ENCODE peak calls at places on chromosome X, in four cellular contexts. E is transverse colon, J is psoas muscle, P is endothelial cell of umbilical vein. W is an unnamed sample.

GRCh38 chrX:131264665-131265064 is 24.4 kb downstream of the IGSF1 start:
- DNase-seq in E (no peak), J (no peak), P (no peak), W (peak; percentile 11)

GRCh38 chrX:120402363-120402762 is 40.5 kb downstream of the ATP1B4 start:
- DNase-seq in E (no peak), J (no peak), P (no peak), W (no peak)

GRCh38 chrX:108036298-108036973 is 8.4 kb upstream of the VSIG1 start:
- DNase-seq in E (no peak), J (no peak), P (peak; percentile 88), W (no peak)

GRCh38 chrX:21975827-21976226 is 35.3 kb downstream of the SMS start:
- DNase-seq in E (no peak), J (no peak), P (peak; percentile 61), W (no peak)

GRCh38 chrX:155637714-155638113 is 25.0 kb upstream of the TMLHE start:
- DNase-seq in E (no peak), J (no peak), P (peak; percentile 7), W (no peak)

GRCh38 chrX:37926700-37927099 is 79.3 kb upstream of the DYNLT3 start:
- DNase-seq in E (no peak), J (no peak), P (peak; percentile 29), W (no peak)

GRCh38 chrX:38701073-38701472 is 100.2 kb upstream of the MID1IP1 start:
- DNase-seq in E (no peak), J (no peak), P (no peak), W (no peak)

GRCh38 chrX:22922961-22923360 is 76.8 kb upstream of the DDX53 start:
- DNase-seq in E (no peak), J (no peak), P (no peak), W (no peak)

GRCh38 chrX:65690057-65690855 is 22.8 kb downstream of the MSN start:
- DNase-seq in E (no peak), J (no peak), P (no peak), W (no peak)

GRCh38 chrX:120819126-120819525 is 56.5 kb downstream of the CT47B1 start:
- DNase-seq in E (no peak), J (no peak), P (no peak), W (no peak)

GRCh38 chrX:46676399-46677351 is 82.2 kb downstream of the SLC9A7 start:
- DNase-seq in E (no peak), J (no peak), P (no peak), W (no peak)

GRCh38 chrX:83469551-83469950 is 38.5 kb upstream of the POU3F4 start:
- DNase-seq in E (peak; percentile 9), J (no peak), P (no peak), W (no peak)

GRCh38 chrX:53287493-53288138 is 6.2 kb upstream of the IQSEC2 start:
- DNase-seq in E (peak; percentile 70), J (peak; percentile 72), P (peak; percentile 45), W (peak; percentile 68)

GRCh38 chrX:24260827-24261550 is 52.9 kb downstream of the SUPT20HL2 start:
- DNase-seq in E (peak; percentile 39), J (peak; percentile 16), P (peak; percentile 55), W (peak; percentile 27)

GRCh38 chrX:77446840-77447239 is 349 bp upstream of the FGF16 start:
- DNase-seq in E (no peak), J (no peak), P (peak; percentile 36), W (no peak)

GRCh38 chrX:120286733-120287512 is 24.3 kb downstream of the TMEM255A start:
- DNase-seq in E (no peak), J (no peak), P (no peak), W (no peak)

GRCh38 chrX:150980186-150980585 is 2.9 kb upstream of the HMGB3 start:
- DNase-seq in E (no peak), J (no peak), P (no peak), W (no peak)

GRCh38 chrX:13254870-13255269 is 65.0 kb downstream of the ATXN3L start:
- DNase-seq in E (no peak), J (no peak), P (no peak), W (no peak)

GRCh38 chrX:107654778-107655761 is 26.8 kb downstream of the PRPS1 start:
- DNase-seq in E (peak; percentile 59), J (peak; percentile 61), P (peak; percentile 49), W (peak; percentile 50)

GRCh38 chrX:40539214-40540142 is 41.3 kb upstream of the ATP6AP2 start:
- DNase-seq in E (peak; percentile 49), J (peak; percentile 49), P (no peak), W (peak; percentile 19)

GRCh38 chrX:82218361-82218760 is 1016.5 kb downstream of the SH3BGRL start:
- DNase-seq in E (no peak), J (no peak), P (no peak), W (no peak)

GRCh38 chrX:2596050-2596449 is 95.0 kb upstream of the CD99 start:
- DNase-seq in E (no peak), J (no peak), P (no peak), W (no peak)

GRCh38 chrX:106415276-106415895 is 196.4 kb upstream of the RADX start:
- DNase-seq in E (no peak), J (no peak), P (peak; percentile 1), W (no peak)

GRCh38 chrX:105263171-105263570 is 42.7 kb upstream of the TEX13A start:
- DNase-seq in E (no peak), J (no peak), P (no peak), W (no peak)

GRCh38 chrX:2677764-2678163 is 13.3 kb upstream of the CD99 start:
- DNase-seq in E (peak; percentile 53), J (peak; percentile 87), P (peak; percentile 79), W (peak; percentile 69)

GRCh38 chrX:111445485-111445884 is 33.5 kb upstream of the DCX start:
- DNase-seq in E (no peak), J (no peak), P (peak; percentile 1), W (no peak)

GRCh38 chrX:48754124-48754667 is 7.4 kb upstream of the GLOD5 start:
- DNase-seq in E (no peak), J (no peak), P (no peak), W (no peak)

GRCh38 chrX:54909941-54910340 is 10.7 kb upstream of the TRO start:
- DNase-seq in E (no peak), J (no peak), P (no peak), W (no peak)

GRCh38 chrX:71060127-71060526 is 8.0 kb downstream of the SNX12 start:
- DNase-seq in E (no peak), J (no peak), P (no peak), W (no peak)

GRCh38 chrX:81120270-81120935 is 81.3 kb downstream of the HMGN5 start:
- DNase-seq in E (no peak), J (no peak), P (no peak), W (no peak)

GRCh38 chrX:56574861-56575260 is 11.4 kb downstream of the UBQLN2 start:
- DNase-seq in E (no peak), J (no peak), P (no peak), W (no peak)

GRCh38 chrX:45515262-45516215 is 314.9 kb upstream of the DIPK2B start:
- DNase-seq in E (peak; percentile 43), J (peak; percentile 69), P (peak; percentile 67), W (peak; percentile 15)

GRCh38 chrX:16765618-16766017 is 20.6 kb upstream of the TXLNG start:
- DNase-seq in E (no peak), J (no peak), P (no peak), W (no peak)

GRCh38 chrX:6735235-6735634 is 200.3 kb upstream of the VCX3A start:
- DNase-seq in E (no peak), J (no peak), P (no peak), W (no peak)

GRCh38 chrX:6729581-6729980 is 194.7 kb upstream of the VCX3A start:
- DNase-seq in E (no peak), J (no peak), P (no peak), W (no peak)

DNA sequence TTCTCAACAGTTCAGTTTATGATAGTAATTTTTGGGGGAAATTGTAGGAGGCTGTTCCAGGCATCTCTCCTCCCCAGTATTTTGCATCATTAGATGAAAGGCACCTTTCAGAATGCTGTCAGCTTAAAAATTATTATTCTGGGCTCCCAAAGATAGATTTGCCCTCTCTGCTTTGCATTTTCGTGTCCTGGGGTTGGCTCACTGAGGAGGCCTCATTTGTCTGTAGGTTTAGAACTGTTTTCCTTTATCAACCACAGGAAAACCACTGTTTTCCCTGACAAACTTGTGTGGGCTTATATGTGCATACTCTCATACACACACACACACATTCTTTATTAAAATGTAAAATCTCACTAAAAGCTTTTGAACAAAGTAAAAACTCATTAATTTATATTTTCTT is 197.2 kb upstream of the VCX3A start:
- DNase-seq in E (no peak), J (no peak), P (no peak), W (no peak)
- H3K27me3 ChIP-seq in E (no peaks in the 10 kb centered on the region), J (no peaks in the 10 kb centered on the region), P (no peaks in the 10 kb centered on the region), W (no peaks in the 10 kb centered on the region)

GRCh38 chrX:154043003-154043402 is 23.3 kb upstream of the IRAK1 start:
- DNase-seq in E (no peak), J (no peak), P (no peak), W (no peak)
- H3K4me1 ChIP-seq in E (peaks cover 4% of the 10 kb centered on the region), J (peaks cover 66% of the 10 kb centered on the region), P (peaks cover 34% of the 10 kb centered on the region), W (peaks cover 80% of the 10 kb centered on the region)

DNA sequence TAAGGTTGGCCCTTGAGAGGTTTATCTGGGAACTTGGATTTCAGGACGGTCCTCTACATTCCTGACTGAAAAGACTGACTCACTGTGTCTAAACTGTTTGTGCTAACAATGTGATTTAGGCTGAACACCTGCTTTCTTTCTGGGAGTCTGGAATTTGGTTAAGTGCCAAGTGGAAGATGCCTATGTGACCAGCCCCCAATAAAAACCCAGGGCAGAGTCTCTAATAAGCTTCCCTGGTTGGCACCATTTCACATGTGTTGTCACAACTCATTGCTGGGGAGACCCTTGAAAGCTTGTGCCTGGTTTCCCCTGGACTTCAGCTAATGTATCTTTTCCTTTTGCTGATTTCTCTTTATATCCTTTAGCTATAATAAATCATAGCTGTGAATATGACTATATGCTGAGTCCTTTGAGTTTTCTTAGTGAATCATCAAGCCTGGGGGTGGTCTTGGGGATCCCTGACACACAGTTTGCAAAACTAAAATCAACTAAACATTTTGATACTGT is 55.1 kb downstream of the GPR82 start:
- DNase-seq in E (no peak), J (no peak), P (peak; percentile 74), W (no peak)
- H3K27me3 ChIP-seq in E (no peaks in the 10 kb centered on the region), J (no peaks in the 10 kb centered on the region), P (no peaks in the 10 kb centered on the region), W (no peaks in the 10 kb centered on the region)

DNA sequence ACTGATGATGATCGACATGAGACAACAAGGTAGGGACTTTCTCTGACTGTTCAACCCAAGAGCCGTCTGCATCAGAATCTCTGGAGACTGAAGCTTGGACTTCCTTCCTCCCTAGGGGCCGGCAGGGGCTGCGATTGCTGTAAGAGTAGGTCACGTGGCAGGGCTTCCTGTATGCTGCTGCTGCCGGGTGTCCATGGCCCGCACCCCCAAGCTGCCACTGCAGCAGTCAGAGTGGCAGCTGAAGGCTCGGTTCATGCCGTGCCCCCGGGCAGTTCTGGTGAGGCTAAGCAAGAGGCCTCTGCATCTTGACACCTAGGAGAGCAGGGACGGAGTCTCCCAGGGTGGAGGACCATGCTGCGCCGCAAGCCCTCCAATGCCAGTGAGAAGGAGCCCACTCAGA is at the start of gene SASH3:
- DNase-seq in E (peak; percentile 63), J (peak; percentile 40), P (no peak), W (peak; percentile 26)
- H3K4me1 ChIP-seq in E (no peaks in the 10 kb centered on the region), J (no peaks in the 10 kb centered on the region), P (peaks cover 14% of the 10 kb centered on the region), W (no peaks in the 10 kb centered on the region)

DNA sequence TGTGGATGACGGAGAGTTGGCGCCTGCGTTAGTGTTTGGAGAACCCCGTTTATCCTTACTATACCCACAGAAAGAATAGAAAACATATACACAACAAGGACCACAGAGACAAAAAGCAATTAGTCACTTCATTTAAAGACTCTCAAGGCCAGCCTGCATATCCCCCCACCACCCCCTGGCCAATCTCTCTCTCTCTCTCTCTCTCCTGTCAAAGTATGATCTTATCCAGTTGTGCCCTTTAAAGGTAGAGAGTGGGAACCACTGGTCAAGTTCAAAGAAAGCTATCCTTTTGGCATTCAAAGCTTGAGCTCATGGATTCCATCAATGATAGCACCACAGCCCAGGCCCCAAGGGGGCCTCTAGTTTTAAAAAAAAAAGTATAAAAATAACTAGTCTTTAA is 180.3 kb upstream of the MBNL3 start:
- DNase-seq in E (no peak), J (no peak), P (no peak), W (no peak)
- H3K27me3 ChIP-seq in E (no peaks in the 10 kb centered on the region), J (no peaks in the 10 kb centered on the region), P (no peaks in the 10 kb centered on the region), W (no peaks in the 10 kb centered on the region)

W was measured in heart right ventricle.